ENCODE peak calls at places on chromosomes 5 and 9, in five cellular contexts. P, A, N, J and G are unnamed samples.

GRCh38 chr9:121960665-121961064 is 132.4 kb downstream of the TTLL11 start:
- DNase-seq in P (no peak), A (no peak), N (no peak), J (no peak), G (no peak)

GRCh38 chr5:32197032-32197431 is 22.9 kb upstream of the GOLPH3 start:
- DNase-seq in P (no peak), A (no peak), N (no peak), J (no peak), G (peak)

GRCh38 chr5:150014456-150014855 is 13.9 kb downstream of the HMGXB3 start:
- DNase-seq in P (no peak), A (no peak), N (no peak), J (no peak), G (no peak)

GRCh38 chr9:131529597-131530545 is 1.2 kb downstream of the UCK1 start:
- DNase-seq in P (no peak), A (no peak), N (no peak), J (no peak), G (no peak)

GRCh38 chr9:130286781-130287428 is 21.3 kb downstream of the HMCN2 start:
- DNase-seq in P (no peak), A (no peak), N (no peak), J (no peak), G (no peak)

GRCh38 chr5:152185547-152186234 is 219.4 kb downstream of the NMUR2 start:
- DNase-seq in P (no peak), A (no peak), N (no peak), J (no peak), G (no peak)

GRCh38 chr5:34789021-34789531 is 49.9 kb upstream of the TTC23L start:
- DNase-seq in P (no peak), A (no peak), N (no peak), J (no peak), G (peak)

GRCh38 chr5:173514666-173515065 is 101.8 kb downstream of the BOD1 start:
- DNase-seq in P (no peak), A (no peak), N (no peak), J (peak), G (no peak)

GRCh38 chr9:32551491-32552049 is 557 bp upstream of the SMIM27 start:
- DNase-seq in P (peak), A (peak), N (peak), J (peak), G (peak)

GRCh38 chr5:59206132-59206581 is 623.3 kb downstream of the RAB3C start:
- DNase-seq in P (no peak), A (no peak), N (no peak), J (no peak), G (no peak)

GRCh38 chr9:127539259-127539981 is 72.7 kb upstream of the STXBP1 start:
- DNase-seq in P (peak), A (no peak), N (no peak), J (no peak), G (no peak)

GRCh38 chr5:140153905-140154304 is 21.1 kb upstream of the CYSTM1 start:
- DNase-seq in P (no peak), A (no peak), N (no peak), J (no peak), G (peak)

GRCh38 chr5:149677721-149678120 is 52.4 kb upstream of the PPARGC1B start:
- DNase-seq in P (no peak), A (no peak), N (peak), J (no peak), G (no peak)

GRCh38 chr5:691817-692529 is 1.2 kb downstream of the TPPP start:
- DNase-seq in P (no peak), A (no peak), N (no peak), J (no peak), G (peak)

GRCh38 chr5:114830114-114830513 is 339.6 kb downstream of the TRIM36 start:
- DNase-seq in P (no peak), A (no peak), N (no peak), J (no peak), G (peak)

GRCh38 chr5:121090822-121091221 is 626.7 kb downstream of the PRR16 start:
- DNase-seq in P (no peak), A (no peak), N (no peak), J (no peak), G (no peak)

GRCh38 chr9:37292896-37293295 is 129.6 kb upstream of the GRHPR start:
- DNase-seq in P (no peak), A (no peak), N (no peak), J (no peak), G (no peak)

GRCh38 chr9:2570615-2571479 is 50.7 kb upstream of the VLDLR start:
- DNase-seq in P (peak), A (peak), N (peak), J (no peak), G (no peak)

GRCh38 chr5:31725996-31726395 is 87.1 kb downstream of the PDZD2 start:
- DNase-seq in P (no peak), A (no peak), N (no peak), J (no peak), G (no peak)

GRCh38 chr9:83070257-83070656 is 7.3 kb upstream of the RASEF start:
- DNase-seq in P (no peak), A (no peak), N (no peak), J (no peak), G (no peak)

GRCh38 chr5:43412151-43412550 is at the start of gene CCL28:
- DNase-seq in P (no peak), A (no peak), N (no peak), J (no peak), G (no peak)

GRCh38 chr5:131279209-131279608 is 15.4 kb downstream of the CDC42SE2 start:
- DNase-seq in P (no peak), A (no peak), N (no peak), J (no peak), G (no peak)

GRCh38 chr5:176813587-176814312 is 3.4 kb downstream of the UNC5A start:
- DNase-seq in P (no peak), A (no peak), N (no peak), J (no peak), G (no peak)

GRCh38 chr5:180348316-180348715 is 4.8 kb downstream of the GFPT2 start:
- DNase-seq in P (no peak), A (no peak), N (no peak), J (no peak), G (no peak)

DNA sequence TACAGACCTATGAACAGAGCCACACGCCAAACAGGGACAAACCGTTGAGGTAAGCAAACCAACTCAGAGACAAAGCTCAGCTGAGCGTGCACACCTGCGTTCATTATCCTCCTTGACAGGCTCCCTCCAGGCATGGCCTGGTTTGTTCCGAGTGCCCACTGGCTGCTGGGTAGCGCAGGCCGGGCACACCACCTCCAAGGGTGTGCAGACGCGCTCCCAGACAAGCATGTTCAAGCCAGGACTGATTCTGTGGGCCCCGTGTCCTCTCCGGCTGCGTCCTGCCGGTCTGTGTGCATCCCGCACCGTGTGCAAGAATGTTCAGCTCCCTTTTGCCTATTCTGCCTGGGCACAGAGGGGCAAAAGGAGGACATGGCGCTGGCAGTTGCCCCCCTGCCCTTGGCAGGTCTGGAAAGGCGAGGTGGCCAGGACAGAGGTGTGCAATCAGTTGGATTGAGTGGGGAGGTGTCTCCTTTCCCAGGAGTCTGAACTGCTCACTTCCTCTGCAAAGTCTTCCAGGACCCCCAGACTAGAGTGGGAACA is 504 bp upstream of the SMIM32 start:
- DNase-seq in P (no peak), A (no peak), N (no peak), J (no peak), G (no peak)
- H3K4me3 ChIP-seq in P (no peak), A (peak), N (no peak), J (peak), G (peak)

GRCh38 chr5:178117911-178118310 is 4.6 kb downstream of the N4BP3 start:
- DNase-seq in P (no peak), A (no peak), N (no peak), J (no peak), G (no peak)
- TF ChIP-seq CREB1 in P (no peak), A (no peak), N (no peak), J (no peak), G (no peak)

DNA sequence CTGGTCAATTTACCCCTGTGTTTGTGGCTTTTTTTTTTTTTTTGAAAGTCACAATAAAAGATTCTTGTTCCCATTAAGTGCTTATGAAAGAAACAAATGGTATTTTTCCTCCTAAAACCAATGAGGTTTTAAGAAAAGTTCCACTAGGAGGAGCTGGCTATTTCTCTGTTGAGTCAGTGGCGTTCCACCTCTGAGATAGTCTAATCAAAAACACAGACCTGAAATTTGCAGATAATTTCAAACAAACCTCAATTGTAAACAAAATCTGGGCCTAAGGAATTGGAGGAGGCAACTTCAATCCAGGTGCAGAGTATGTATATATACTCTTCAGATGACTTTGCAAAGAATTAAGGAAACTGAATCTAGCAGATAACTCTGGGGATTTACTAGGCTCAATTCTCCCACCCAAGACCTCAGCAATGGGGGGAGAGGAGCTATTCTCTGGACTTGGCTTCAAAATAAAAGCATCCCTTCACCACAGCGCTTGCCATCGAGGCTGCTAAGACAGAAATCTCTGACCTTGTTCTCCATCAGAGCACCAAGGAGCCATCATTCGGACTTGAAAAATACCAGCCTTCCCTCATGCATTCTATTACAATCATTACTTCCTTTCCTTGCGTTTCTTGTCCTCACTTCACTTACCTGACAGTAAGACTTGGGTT is 52.4 kb downstream of the FANCC start:
- DNase-seq in P (peak), A (no peak), N (no peak), J (no peak), G (peak)
- TF ChIP-seq CTCF in P (peak), A (peak), N (peak), J (peak), G (peak)

DNA sequence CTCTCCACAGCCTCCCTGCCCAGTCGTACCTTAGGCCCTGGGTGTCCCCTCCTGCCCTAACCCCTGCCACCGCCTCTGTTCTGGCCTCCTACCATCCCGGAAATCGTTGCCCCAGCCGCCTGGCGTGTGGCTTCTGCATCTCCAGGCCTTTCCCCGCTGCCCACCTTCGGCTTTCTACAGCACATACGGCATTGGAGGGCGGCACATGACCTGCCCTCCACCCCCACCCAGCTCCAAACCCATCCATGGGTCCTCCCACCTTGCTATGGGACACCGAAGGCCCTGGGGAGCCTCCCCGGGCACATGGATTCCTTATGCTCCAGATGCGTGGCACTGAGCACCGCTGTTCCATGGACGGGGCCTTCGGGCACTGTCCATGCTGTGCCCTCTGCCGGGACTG is 32.0 kb downstream of the FGF18 start:
- DNase-seq in P (no peak), A (no peak), N (no peak), J (no peak), G (no peak)
- H3K4me3 ChIP-seq in P (no peak), A (no peak), N (no peak), J (no peak), G (peak)

GRCh38 chr9:114362394-114362793 is 25.4 kb downstream of the AKNA start:
- DNase-seq in P (no peak), A (no peak), N (no peak), J (no peak), G (no peak)
- TF ChIP-seq CREB1 in P (no peak), A (no peak), N (no peak), J (no peak), G (no peak)